ENCODE peak calls at places on chromosomes 5 and 9, in five cellular contexts. U, G, Z, F and J are unnamed samples.

GRCh38 chr5:88250010-88250409 is 18.6 kb downstream of the TMEM161B start:
- DNase-seq in U (no peak), F (no peak), Z (no peak), G (no peak), J (no peak)

GRCh38 chr5:1930880-1931589 is 48.3 kb upstream of the IRX4 start:
- DNase-seq in Z (peak; percentile 67), U (no peak), G (no peak), F (no peak), J (peak; percentile 79)

GRCh38 chr9:7370378-7370777 is 429.2 kb downstream of the DMAC1 start:
- DNase-seq in U (no peak), F (no peak), G (no peak), Z (no peak), J (no peak)

GRCh38 chr5:160369990-160370712 is at the start of gene C1QTNF2:
- DNase-seq in U (peak; percentile 63), Z (peak; percentile 80), F (peak; percentile 86), G (peak; percentile 73), J (peak; percentile 88)

GRCh38 chr9:78371981-78372380 is 75.1 kb downstream of the PSAT1 start:
- DNase-seq in F (no peak), U (no peak), G (no peak), Z (no peak), J (no peak)

GRCh38 chr5:171498166-171498565 is 78.7 kb downstream of the FGF18 start:
- DNase-seq in F (no peak), U (no peak), Z (no peak), G (no peak), J (no peak)

GRCh38 chr5:141529002-141529401 is 40.1 kb downstream of the PCDHGC5 start:
- DNase-seq in G (no peak), F (peak; percentile 59), U (peak; percentile 81), Z (no peak), J (no peak)

GRCh38 chr9:136629879-136630661 is 32.6 kb upstream of the EGFL7 start:
- DNase-seq in F (peak; percentile 59), Z (peak; percentile 80), U (peak; percentile 41), G (peak; percentile 77), J (peak; percentile 85)

GRCh38 chr5:75525344-75525743 is 13.7 kb downstream of the POLK start:
- DNase-seq in F (no peak), G (no peak), Z (no peak), U (no peak), J (no peak)

GRCh38 chr5:75524591-75524990 is 12.9 kb downstream of the POLK start:
- DNase-seq in Z (no peak), U (no peak), F (no peak), G (no peak), J (no peak)

GRCh38 chr5:75523275-75523674 is 11.6 kb downstream of the POLK start:
- DNase-seq in G (no peak), U (no peak), F (no peak), Z (peak; percentile 28), J (no peak)

GRCh38 chr5:75524071-75524470 is 12.4 kb downstream of the POLK start:
- DNase-seq in F (no peak), Z (no peak), G (no peak), U (no peak), J (no peak)

DNA sequence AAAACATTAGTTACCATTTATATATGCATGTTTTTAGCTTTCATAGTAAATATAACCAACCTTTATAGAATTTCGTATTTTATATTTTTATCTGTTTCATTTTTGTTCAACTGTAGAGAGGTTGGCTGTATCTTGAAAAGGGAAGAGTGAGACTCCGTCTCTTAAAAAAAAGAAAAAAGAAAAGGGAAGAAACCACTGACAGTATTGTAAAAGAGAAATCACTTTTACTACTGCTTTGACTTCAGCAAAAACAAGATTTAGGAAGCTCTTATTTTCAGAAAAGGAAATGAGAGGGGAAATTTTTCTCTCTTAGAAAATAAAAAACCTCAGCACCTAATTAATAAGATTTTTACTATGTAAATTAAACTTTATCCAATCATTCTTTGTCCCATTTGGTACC is 14.4 kb downstream of the POLK start:
- DNase-seq in G (no peak), U (no peak), Z (no peak), F (no peak), J (no peak)
- H3K4me3 ChIP-seq in G (no peak overlapping the region), U (no peak overlapping the region), Z (no peak overlapping the region), F (no peak overlapping the region), J (no peak overlapping the region)

GRCh38 chr9:107488400-107489143 is 997 bp downstream of the KLF4 start:
- DNase-seq in F (peak; percentile 82), Z (peak; percentile 42), U (peak; percentile 79), G (peak; percentile 81), J (peak; percentile 92)

GRCh38 chr9:107489144-107489673 is 360 bp downstream of the KLF4 start:
- DNase-seq in U (peak; percentile 22), F (no peak), G (no peak), Z (peak; percentile 14), J (no peak)

GRCh38 chr9:107489687-107490605 is at the start of gene KLF4:
- DNase-seq in Z (peak; percentile 97), G (peak; percentile 95), F (peak; percentile 98), U (peak; percentile 97), J (peak; percentile 97)

GRCh38 chr9:107492381-107492780 is 2.8 kb upstream of the KLF4 start:
- DNase-seq in U (peak; percentile 51), F (peak; percentile 77), G (no peak), Z (no peak), J (no peak)

DNA sequence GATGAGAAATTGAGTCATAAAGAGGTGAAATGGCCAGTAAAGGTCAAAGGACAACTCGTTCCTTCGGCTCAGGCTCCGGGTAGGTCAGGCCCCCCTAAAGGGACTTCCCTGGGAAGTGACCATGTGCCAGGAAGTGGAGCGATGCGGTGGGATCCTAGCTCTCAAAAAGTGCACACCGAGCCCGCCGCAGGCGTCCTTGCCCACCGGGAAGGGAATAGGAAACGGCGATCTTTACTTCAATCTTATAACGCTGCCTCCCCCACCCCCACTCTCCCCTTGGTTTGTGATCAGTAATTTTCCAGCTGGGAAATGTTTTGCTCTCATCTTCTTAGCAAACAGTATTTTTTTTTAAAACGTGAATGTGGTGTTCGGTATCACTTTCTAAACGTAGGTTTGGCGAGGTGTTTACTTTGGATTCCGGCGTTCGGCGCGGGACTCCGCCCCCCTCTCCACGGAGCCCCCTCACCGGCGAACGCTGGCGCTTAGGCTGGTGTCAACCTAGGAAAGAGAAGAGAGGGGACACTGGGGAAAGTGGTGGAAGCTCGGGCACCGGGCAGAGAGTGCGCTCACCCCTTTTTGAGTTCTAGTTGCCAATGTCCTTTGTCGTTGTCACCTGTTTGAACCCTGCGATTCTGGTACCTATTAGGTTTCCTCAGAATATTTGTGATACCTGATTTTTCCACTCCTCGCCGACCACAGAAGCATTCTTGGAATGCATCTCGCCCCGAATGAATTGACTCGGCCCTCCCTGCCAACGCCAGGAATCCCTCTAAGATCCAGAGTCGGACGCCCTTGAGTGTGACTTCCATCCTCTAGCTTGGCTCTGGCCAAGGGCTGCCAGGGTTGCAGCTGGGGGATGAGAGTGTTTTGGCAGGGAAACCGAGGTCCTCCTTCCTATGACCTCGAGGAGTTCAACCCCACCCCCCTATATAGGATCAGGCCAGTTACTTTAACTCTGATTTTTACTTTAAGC is 1.8 kb upstream of the KLF4 start:
- DNase-seq in F (peak; percentile 3), G (peak; percentile 49), U (peak; percentile 51), Z (peak; percentile 53), J (peak; percentile 79)
- H3K4me1 ChIP-seq in F (peaks cover 18% of the 10 kb centered on the region), G (no peaks in the 10 kb centered on the region), U (peaks cover 5% of the 10 kb centered on the region), Z (no peaks in the 10 kb centered on the region), J (peaks cover 10% of the 10 kb centered on the region)

DNA sequence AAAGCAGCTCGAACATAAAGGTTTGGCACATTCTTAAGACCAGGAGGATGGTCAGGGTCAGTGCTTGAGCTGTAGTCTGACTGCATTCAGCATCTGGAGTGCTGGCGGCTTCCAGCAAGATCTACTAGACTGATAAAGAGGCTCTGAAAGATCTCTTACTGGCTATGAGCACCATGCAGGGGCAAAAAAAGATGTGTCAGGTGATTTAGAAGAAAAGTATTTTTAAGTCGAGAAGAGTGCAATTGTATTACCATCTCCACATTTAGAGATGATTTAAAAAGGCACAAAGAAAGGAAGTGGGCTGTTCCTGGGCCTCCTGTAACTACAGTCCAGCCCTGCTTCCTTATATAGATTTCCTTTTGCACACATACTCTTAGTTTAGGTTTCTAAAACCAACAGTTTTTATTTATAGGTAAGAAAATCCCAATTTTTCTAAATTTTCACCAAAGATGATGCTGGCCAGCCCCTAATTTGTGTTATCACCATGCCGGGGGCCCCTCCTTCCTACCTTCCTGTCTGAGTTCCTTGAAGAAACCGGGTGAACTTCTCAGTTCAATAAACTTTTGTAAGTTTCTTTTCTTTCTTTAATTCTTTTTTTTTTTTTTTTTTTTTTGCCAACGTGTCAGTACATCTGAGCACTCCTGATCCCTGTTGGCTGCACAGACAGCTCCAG is 65.9 kb upstream of the PLPP1 start:
- DNase-seq in G (peak; percentile 38), U (peak; percentile 61), F (peak; percentile 78), Z (peak; percentile 53), J (no peak)
- H3K9ac ChIP-seq in G (no peak overlapping the region), U (peak overlapping the region; percentile 49), F (peak overlapping the region; percentile 89), Z (no peak overlapping the region), J (no peak overlapping the region)

GRCh38 chr5:125117556-125117955 is 371.1 kb upstream of the ZNF608 start:
- DNase-seq in U (no peak), F (no peak), G (no peak), Z (no peak), J (no peak)
- H3K4me3 ChIP-seq in U (no peak overlapping the region), F (no peak overlapping the region), G (no peak overlapping the region), Z (no peak overlapping the region), J (no peak overlapping the region)

DNA sequence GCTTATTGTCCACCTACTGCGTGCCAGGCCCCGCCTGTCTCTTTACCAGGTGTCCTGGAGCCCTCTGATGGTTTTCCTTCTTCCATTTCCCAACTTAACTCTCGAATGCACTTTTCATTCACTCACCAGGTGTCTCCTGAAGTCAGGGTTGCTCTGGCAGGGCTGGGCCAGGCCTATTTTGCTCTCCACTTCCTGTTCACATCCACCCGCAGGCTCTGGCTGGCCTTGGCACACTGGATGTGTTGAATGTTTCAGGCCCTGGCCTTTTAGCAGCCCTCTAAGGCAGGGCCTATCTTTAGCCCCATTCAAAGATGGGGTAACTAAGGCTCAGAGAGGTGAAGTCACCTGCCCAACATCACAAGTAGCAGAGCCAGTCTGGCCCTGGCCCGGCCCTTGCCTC is 16.4 kb downstream of the LRRC8A start:
- DNase-seq in G (no peak), U (no peak), Z (no peak), F (no peak), J (no peak)
- H3K4me1 ChIP-seq in G (peaks cover 13% of the 10 kb centered on the region), U (peaks cover 2% of the 10 kb centered on the region), Z (no peaks in the 10 kb centered on the region), F (peaks cover 1% of the 10 kb centered on the region), J (peaks cover 3% of the 10 kb centered on the region)

DNA sequence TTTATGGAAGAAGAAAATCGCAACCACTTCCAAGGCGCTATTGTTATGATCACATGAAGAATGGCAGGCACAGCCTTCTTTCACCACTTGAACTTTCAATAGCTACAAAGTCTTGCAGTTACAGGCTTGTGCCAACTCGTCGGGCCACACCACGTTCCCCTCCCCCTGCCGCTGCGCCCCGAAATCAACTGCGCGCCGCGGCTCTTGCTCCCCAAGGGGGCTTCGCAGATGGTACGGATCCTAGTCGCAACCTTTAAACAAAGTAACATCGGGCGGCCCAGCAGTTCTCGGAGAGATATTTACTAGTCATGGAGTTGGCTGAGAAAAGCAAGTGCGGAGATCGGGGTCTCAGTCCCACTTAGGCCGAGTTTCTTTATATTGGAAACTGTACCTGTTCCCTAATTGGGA is 1.0 kb upstream of the SEMA6A start:
- DNase-seq in U (no peak), F (peak; percentile 18), G (peak; percentile 49), Z (no peak), J (peak; percentile 71)
- H3K9ac ChIP-seq in U (no peak overlapping the region), F (peak overlapping the region; percentile 42), G (no peak overlapping the region), Z (peak overlapping the region; percentile 83), J (no peak overlapping the region)

GRCh38 chr5:123088031-123088805 is 823 bp upstream of the PRDM6 start:
- DNase-seq in Z (peak; percentile 51), G (no peak), F (no peak), U (no peak), J (no peak)
- H3K4me3 ChIP-seq in Z (peak overlapping the region; percentile 51), G (peak overlapping the region; percentile 23), F (peak overlapping the region; percentile 82), U (peak overlapping the region; percentile 83), J (peak overlapping the region; percentile 66)